ENCODE peak calls at places on chromosomes 4 and X, in eight cellular contexts. C is transverse colon, I is fibroblast of lung, S is cardiac muscle cell, Z is left lung, M is IMR-90, Y is right lobe of liver, X is vagina. D is an unnamed sample.

GRCh38 chrX:8815460-8816065 is 14.4 kb upstream of the FAM9A start:
- DNase-seq in M (peak; percentile 40), C (no peak), Y (no peak), S (peak; percentile 77), Z (no peak), I (peak; percentile 42), X (no peak), D (peak; percentile 39)

GRCh38 chr4:176262243-176262642 is 6.8 kb downstream of the ASB5 start:
- DNase-seq in Y (no peak), M (no peak), X (no peak), Z (no peak), I (no peak), S (no peak), C (no peak), D (no peak)

GRCh38 chr4:95409127-95409526 is 139.6 kb downstream of the UNC5C start:
- DNase-seq in Y (no peak), X (no peak), S (no peak), Z (no peak), C (no peak), I (no peak), M (peak; percentile 18), D (peak; percentile 14)

GRCh38 chrX:152821145-152821765 is 9.3 kb downstream of the CETN2 start:
- DNase-seq in Z (no peak), S (peak; percentile 59), C (peak; percentile 46), X (peak; percentile 91), I (peak; percentile 25), Y (peak; percentile 46), M (peak; percentile 32), D (no peak)

GRCh38 chr4:83046693-83047473 is 11.9 kb downstream of the COPS4 start:
- DNase-seq in S (no peak), M (no peak), I (no peak), Z (no peak), C (peak; percentile 41), Y (no peak), X (no peak), D (no peak)

GRCh38 chr4:128516568-128516967 is 229.0 kb upstream of the PGRMC2 start:
- DNase-seq in X (no peak), C (no peak), M (peak; percentile 92), S (no peak), Y (no peak), Z (no peak), I (peak; percentile 95), D (no peak)

GRCh38 chrX:150692837-150693781 is at the start of gene MTMR1:
- DNase-seq in X (no peak), Y (peak; percentile 56), M (no peak), Z (peak; percentile 35), I (no peak), S (peak; percentile 55), C (peak; percentile 42), D (peak; percentile 88)

GRCh38 chrX:143500751-143501150 is 16.5 kb downstream of the SPANXN3 start:
- DNase-seq in M (no peak), Z (no peak), Y (no peak), S (no peak), I (no peak), X (no peak), C (no peak), D (no peak)

GRCh38 chrX:74925210-74926088 is at the start of gene NEXMIF:
- DNase-seq in M (no peak), X (no peak), C (peak; percentile 38), I (peak; percentile 1), Y (peak; percentile 39), S (peak; percentile 70), Z (no peak), D (peak; percentile 84)

GRCh38 chr4:88341227-88342192 is 37.1 kb upstream of the HERC6 start:
- DNase-seq in X (no peak), Y (no peak), C (no peak), M (peak; percentile 95), I (peak; percentile 97), Z (no peak), S (peak; percentile 72), D (peak; percentile 88)

GRCh38 chr4:15907430-15907829 is 31.1 kb downstream of the FGFBP1 start:
- DNase-seq in C (no peak), Y (no peak), S (no peak), X (no peak), M (no peak), I (no peak), Z (no peak), D (no peak)

GRCh38 chrX:87975365-87975764 is 457.8 kb downstream of the KLHL4 start:
- DNase-seq in C (no peak), Y (no peak), X (no peak), M (no peak), S (no peak), Z (no peak), I (no peak), D (no peak)

GRCh38 chrX:119040432-119040831 is 32.4 kb upstream of the CT47C1 start:
- DNase-seq in X (no peak), I (no peak), Z (no peak), C (no peak), Y (no peak), M (no peak), S (no peak), D (peak; percentile 59)

GRCh38 chr4:94577136-94577535 is 125.4 kb downstream of the PDLIM5 start:
- DNase-seq in I (peak; percentile 72), C (peak; percentile 15), X (no peak), Y (no peak), S (peak; percentile 77), Z (no peak), M (peak; percentile 67), D (no peak)

GRCh38 chr4:107808572-107808971 is 16.2 kb upstream of the SGMS2 start:
- DNase-seq in C (no peak), I (no peak), X (no peak), M (no peak), Z (peak; percentile 55), S (no peak), Y (no peak), D (no peak)

GRCh38 chr4:118917582-118917981 is 28.9 kb downstream of the SYNPO2 start:
- DNase-seq in X (no peak), Z (no peak), C (no peak), M (peak; percentile 18), Y (no peak), S (no peak), I (no peak), D (no peak)

GRCh38 chr4:36165256-36166005 is 78.9 kb downstream of the ARAP2 start:
- DNase-seq in C (no peak), I (peak; percentile 17), Y (no peak), X (no peak), Z (no peak), S (no peak), M (peak; percentile 28), D (no peak)

GRCh38 chr4:158259955-158260575 is 49.8 kb downstream of the TMEM144 start:
- DNase-seq in X (no peak), S (peak; percentile 28), C (no peak), M (peak; percentile 42), Y (no peak), I (peak; percentile 60), Z (no peak), D (no peak)

GRCh38 chr4:48375651-48376291 is 34.4 kb downstream of the SLAIN2 start:
- DNase-seq in M (peak; percentile 96), Z (peak; percentile 45), X (no peak), I (peak; percentile 96), Y (peak; percentile 32), S (no peak), C (peak; percentile 71), D (no peak)
- H3K27ac ChIP-seq in M (peak overlapping the region; percentile 56), Z (no peak overlapping the region), X (no peak overlapping the region), I (no peak overlapping the region), Y (peak overlapping the region; percentile 44), S (peak overlapping the region; percentile 45), C (peak overlapping the region; percentile 72), D (peak overlapping the region; percentile 58)

GRCh38 chr4:173505924-173506779 is 23.9 kb downstream of the HAND2 start:
- DNase-seq in Z (no peak), Y (no peak), S (peak; percentile 77), C (peak; percentile 63), M (peak; percentile 45), I (peak; percentile 67), X (peak; percentile 64), D (peak; percentile 95)
- H3K4me3 ChIP-seq in Z (no peak overlapping the region), Y (no peak overlapping the region), S (no peak overlapping the region), C (no peak overlapping the region), M (no peak overlapping the region), I (no peak overlapping the region), X (peak overlapping the region; percentile 14), D (no peak overlapping the region)

DNA sequence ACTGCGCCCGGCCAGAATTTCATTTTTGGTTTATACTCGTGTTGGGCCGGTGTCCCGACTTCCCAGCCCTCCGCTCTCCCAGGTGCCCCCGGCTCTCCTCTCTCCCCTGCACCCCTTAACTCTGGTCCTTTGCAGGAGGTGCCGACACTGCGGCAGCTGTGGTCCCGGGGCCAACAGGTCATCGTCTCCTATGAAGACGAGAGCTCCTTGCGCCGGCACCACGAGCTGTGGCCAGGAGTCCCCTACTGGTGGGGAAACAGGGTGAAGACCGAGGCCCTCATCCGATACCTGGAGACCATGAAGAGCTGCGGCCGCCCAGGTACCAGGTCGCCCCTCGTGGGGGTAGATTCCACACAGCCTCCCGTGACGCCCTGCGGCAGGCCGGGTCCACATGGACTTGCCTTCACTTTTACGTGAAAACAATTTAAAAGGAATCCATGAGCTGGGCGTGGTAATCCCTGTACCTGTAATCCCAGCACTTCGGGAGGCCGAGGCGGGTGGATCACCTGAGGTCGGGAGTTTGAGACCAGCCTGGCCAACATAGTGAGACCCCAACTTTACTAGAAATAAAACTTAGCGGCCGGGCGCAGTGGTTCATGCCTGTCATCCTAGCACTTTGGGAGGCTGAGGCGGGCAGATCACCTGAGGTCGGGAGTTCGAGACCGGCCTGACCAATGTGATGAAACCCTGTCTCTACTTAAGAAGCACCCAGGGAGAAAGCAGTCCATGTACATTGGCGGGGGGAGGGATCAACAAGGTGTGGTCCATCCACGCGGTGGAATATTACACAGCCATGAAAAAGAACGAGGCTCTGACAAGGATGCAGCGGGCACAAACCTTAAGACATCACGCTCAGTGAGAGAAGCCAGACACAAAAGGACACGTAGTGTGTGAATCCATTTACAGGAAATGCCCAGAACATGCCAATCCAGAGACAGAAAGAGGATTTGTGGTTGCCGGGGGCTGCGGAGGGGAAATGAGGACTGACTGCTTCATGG is 12.0 kb downstream of the PLCXD1 start:
- DNase-seq in S (no peak), Y (no peak), M (no peak), X (no peak), C (no peak), I (no peak), Z (peak; percentile 30), D (peak; percentile 80)
- H3K36me3 ChIP-seq in S (peaks cover 18% of the 10 kb centered on the region), Y (no peaks in the 10 kb centered on the region), M (peaks cover 46% of the 10 kb centered on the region), X (peaks cover 50% of the 10 kb centered on the region), C (no peaks in the 10 kb centered on the region), I (peaks cover 17% of the 10 kb centered on the region), Z (peaks cover 81% of the 10 kb centered on the region), D (peaks cover 34% of the 10 kb centered on the region)

GRCh38 chrX:17605676-17606075 is 131.6 kb upstream of the SCML1 start:
- DNase-seq in C (no peak), Z (no peak), S (no peak), X (no peak), M (peak; percentile 42), I (peak; percentile 48), Y (no peak), D (no peak)

GRCh38 chrX:17606211-17606610 is 131.1 kb upstream of the SCML1 start:
- DNase-seq in Y (no peak), I (peak; percentile 30), M (peak; percentile 19), C (no peak), Z (no peak), S (no peak), X (no peak), D (no peak)

GRCh38 chrX:17596546-17597205 is 140.6 kb upstream of the SCML1 start:
- DNase-seq in Z (no peak), I (no peak), C (no peak), Y (no peak), M (no peak), X (no peak), S (no peak), D (no peak)

GRCh38 chrX:17597836-17598434 is 139.4 kb upstream of the SCML1 start:
- DNase-seq in Z (peak; percentile 70), M (no peak), X (no peak), S (no peak), C (peak; percentile 75), Y (peak; percentile 57), I (peak; percentile 77), D (no peak)

GRCh38 chrX:17601816-17602215 is 135.5 kb upstream of the SCML1 start:
- DNase-seq in M (no peak), S (no peak), C (no peak), Z (no peak), Y (no peak), X (no peak), I (no peak), D (no peak)
- H3K27ac ChIP-seq in M (no peak overlapping the region), S (no peak overlapping the region), C (no peak overlapping the region), Z (no peak overlapping the region), Y (no peak overlapping the region), X (no peak overlapping the region), I (no peak overlapping the region), D (no peak overlapping the region)